ENCODE peak calls at places on chromosomes 16 and 17, in five cellular contexts. One of them, this sample, is unnamed.

GRCh38 chr17:17044846-17045561 is 2.7 kb downstream of the MPRIP start:
- DNase-seq in chondrocyte: peak; percentile 49
- DNase-seq in adrenal gland: peak; percentile 49
- DNase-seq in BE2C: peak; percentile 37
- DNase-seq in fibroblast of mammary gland: peak; percentile 71
- DNase-seq in this sample: peak; percentile 42

GRCh38 chr17:38729368-38729885 is 714 bp upstream of the CISD3 start:
- DNase-seq in BE2C: no peak
- DNase-seq in adrenal gland: no peak
- DNase-seq in chondrocyte: no peak
- DNase-seq in fibroblast of mammary gland: no peak
- DNase-seq in this sample: no peak

GRCh38 chr17:21252875-21253645 is at the start of gene NATD1:
- DNase-seq in chondrocyte: no peak
- DNase-seq in BE2C: peak; percentile 67
- DNase-seq in fibroblast of mammary gland: peak; percentile 78
- DNase-seq in adrenal gland: peak; percentile 93
- DNase-seq in this sample: peak; percentile 47

GRCh38 chr16:82280867-82281266 is 110.8 kb upstream of the MPHOSPH6 start:
- DNase-seq in fibroblast of mammary gland: no peak
- DNase-seq in adrenal gland: no peak
- DNase-seq in chondrocyte: no peak
- DNase-seq in BE2C: no peak
- DNase-seq in this sample: no peak

GRCh38 chr16:9610727-9611126 is 519.3 kb downstream of the HAPSTR1 start:
- DNase-seq in BE2C: no peak
- DNase-seq in fibroblast of mammary gland: no peak
- DNase-seq in adrenal gland: no peak
- DNase-seq in chondrocyte: no peak
- DNase-seq in this sample: no peak

GRCh38 chr17:57465551-57465950 is 209.2 kb downstream of the MSI2 start:
- DNase-seq in fibroblast of mammary gland: no peak
- DNase-seq in BE2C: no peak
- DNase-seq in adrenal gland: no peak
- DNase-seq in chondrocyte: no peak
- DNase-seq in this sample: no peak

GRCh38 chr17:40070895-40071719 is 8.3 kb downstream of the THRA start:
- DNase-seq in chondrocyte: no peak
- DNase-seq in BE2C: no peak
- DNase-seq in adrenal gland: peak; percentile 91
- DNase-seq in fibroblast of mammary gland: no peak
- DNase-seq in this sample: no peak

GRCh38 chr16:1080801-1081733 is 8.5 kb downstream of the SSTR5 start:
- DNase-seq in BE2C: no peak
- DNase-seq in chondrocyte: no peak
- DNase-seq in adrenal gland: no peak
- DNase-seq in fibroblast of mammary gland: no peak
- DNase-seq in this sample: no peak

GRCh38 chr16:85400305-85401205 is 212.6 kb upstream of the GSE1 start:
- DNase-seq in adrenal gland: no peak
- DNase-seq in BE2C: no peak
- DNase-seq in fibroblast of mammary gland: no peak
- DNase-seq in chondrocyte: no peak
- DNase-seq in this sample: no peak

GRCh38 chr16:21083729-21084268 is 66.8 kb downstream of the DNAH3 start:
- DNase-seq in adrenal gland: peak; percentile 62
- DNase-seq in fibroblast of mammary gland: peak; percentile 71
- DNase-seq in BE2C: peak; percentile 70
- DNase-seq in chondrocyte: no peak
- DNase-seq in this sample: peak; percentile 12

GRCh38 chr16:80682435-80683070 is 121.8 kb downstream of the CDYL2 start:
- DNase-seq in BE2C: no peak
- DNase-seq in fibroblast of mammary gland: peak; percentile 57
- DNase-seq in chondrocyte: no peak
- DNase-seq in adrenal gland: no peak
- DNase-seq in this sample: no peak

GRCh38 chr16:68283346-68283745 is 19.0 kb downstream of the SLC7A6 start:
- DNase-seq in BE2C: no peak
- DNase-seq in fibroblast of mammary gland: no peak
- DNase-seq in adrenal gland: no peak
- DNase-seq in chondrocyte: no peak
- DNase-seq in this sample: no peak

GRCh38 chr16:61891460-61891859 is 144.8 kb downstream of the CDH8 start:
- DNase-seq in fibroblast of mammary gland: no peak
- DNase-seq in adrenal gland: no peak
- DNase-seq in chondrocyte: no peak
- DNase-seq in BE2C: no peak
- DNase-seq in this sample: no peak

GRCh38 chr17:35084987-35085386 is 21.5 kb upstream of the RFFL start:
- DNase-seq in adrenal gland: no peak
- DNase-seq in chondrocyte: no peak
- DNase-seq in BE2C: no peak
- DNase-seq in fibroblast of mammary gland: peak; percentile 82
- DNase-seq in this sample: no peak

GRCh38 chr16:3718019-3718391 is 681 bp upstream of the TRAP1 start:
- DNase-seq in chondrocyte: no peak
- DNase-seq in BE2C: no peak
- DNase-seq in adrenal gland: no peak
- DNase-seq in fibroblast of mammary gland: no peak
- DNase-seq in this sample: no peak
- TF ChIP-seq CTCF in chondrocyte: no peak
- TF ChIP-seq CTCF in BE2C: no peak
- TF ChIP-seq CTCF in adrenal gland: no peak
- TF ChIP-seq CTCF in fibroblast of mammary gland: no peak
- TF ChIP-seq CTCF in this sample: no peak

DNA sequence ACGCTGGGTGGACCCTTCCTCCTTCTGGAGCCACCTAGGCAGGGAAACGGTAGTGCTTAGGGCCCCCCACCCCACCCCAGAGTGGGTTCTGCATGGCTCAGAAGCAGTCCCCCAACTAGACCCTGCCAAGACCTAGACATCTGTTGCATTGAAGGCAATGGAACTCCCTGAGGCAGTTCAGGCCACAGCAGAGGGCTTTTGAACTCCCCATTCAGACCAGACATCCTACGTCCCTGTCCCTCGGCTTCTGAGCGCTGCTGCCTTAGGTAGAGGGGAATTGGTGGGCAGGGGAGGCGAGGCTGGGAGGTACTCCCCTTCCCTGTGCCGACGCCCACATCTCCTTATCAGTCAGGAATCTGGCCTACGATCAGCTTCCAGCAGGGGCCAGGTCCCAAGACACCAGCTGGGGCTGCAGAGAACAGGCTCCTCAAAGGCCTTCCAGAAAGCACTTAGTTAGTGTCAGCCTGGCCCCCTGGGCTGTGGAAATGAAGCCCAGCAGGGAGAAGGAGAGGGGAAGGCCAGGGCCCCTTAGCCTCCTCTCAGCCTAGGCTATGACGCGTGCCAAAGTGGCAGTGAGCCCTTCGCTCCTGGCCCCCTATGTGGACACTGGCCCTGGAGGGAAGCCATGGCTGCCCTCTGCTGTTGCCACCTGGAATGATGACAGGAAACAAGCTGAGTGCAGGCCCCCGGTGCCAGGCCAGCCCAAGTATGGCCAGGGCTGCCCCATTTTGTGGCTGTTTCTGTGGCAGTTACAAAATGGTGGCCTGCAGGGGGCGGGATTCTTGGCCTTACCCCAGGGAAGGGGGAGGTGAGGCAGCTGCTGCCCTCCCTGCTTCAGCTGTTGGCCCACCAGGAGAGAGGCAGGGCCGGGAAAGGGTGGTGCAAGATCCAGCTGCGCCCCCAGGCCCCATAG is 11.1 kb downstream of the TBX4 start:
- DNase-seq in fibroblast of mammary gland: no peak
- DNase-seq in adrenal gland: no peak
- DNase-seq in chondrocyte: peak; percentile 78
- DNase-seq in BE2C: no peak
- DNase-seq in this sample: no peak
- TF ChIP-seq CTCF in fibroblast of mammary gland: no peak
- TF ChIP-seq CTCF in adrenal gland: no peak
- TF ChIP-seq CTCF in chondrocyte: peak; percentile 40
- TF ChIP-seq CTCF in BE2C: peak; percentile 26
- TF ChIP-seq CTCF in this sample: peak; percentile 16

GRCh38 chr16:26569793-26570192 is 496.9 kb upstream of the C16orf82 start:
- DNase-seq in fibroblast of mammary gland: no peak
- DNase-seq in chondrocyte: no peak
- DNase-seq in BE2C: no peak
- DNase-seq in adrenal gland: no peak
- DNase-seq in this sample: no peak
- TF ChIP-seq CTCF in fibroblast of mammary gland: no peak
- TF ChIP-seq CTCF in chondrocyte: peak; percentile 32
- TF ChIP-seq CTCF in BE2C: no peak
- TF ChIP-seq CTCF in adrenal gland: peak; percentile 30
- TF ChIP-seq CTCF in this sample: no peak

GRCh38 chr17:82913304-82914043 is 73.7 kb upstream of the ZNF750 start:
- DNase-seq in BE2C: peak; percentile 35
- DNase-seq in adrenal gland: no peak
- DNase-seq in fibroblast of mammary gland: no peak
- DNase-seq in chondrocyte: no peak
- DNase-seq in this sample: no peak
- TF ChIP-seq CTCF in BE2C: peak; percentile 53
- TF ChIP-seq CTCF in adrenal gland: peak; percentile 22
- TF ChIP-seq CTCF in fibroblast of mammary gland: peak; percentile 12
- TF ChIP-seq CTCF in chondrocyte: peak; percentile 48
- TF ChIP-seq CTCF in this sample: peak; percentile 30

GRCh38 chr17:51850206-51850605 is 308.3 kb downstream of the CA10 start:
- DNase-seq in chondrocyte: no peak
- DNase-seq in fibroblast of mammary gland: no peak
- DNase-seq in adrenal gland: no peak
- DNase-seq in BE2C: no peak
- DNase-seq in this sample: no peak
- TF ChIP-seq CTCF in chondrocyte: peak; percentile 21
- TF ChIP-seq CTCF in fibroblast of mammary gland: no peak
- TF ChIP-seq CTCF in adrenal gland: no peak
- TF ChIP-seq CTCF in BE2C: peak; percentile 57
- TF ChIP-seq CTCF in this sample: no peak

DNA sequence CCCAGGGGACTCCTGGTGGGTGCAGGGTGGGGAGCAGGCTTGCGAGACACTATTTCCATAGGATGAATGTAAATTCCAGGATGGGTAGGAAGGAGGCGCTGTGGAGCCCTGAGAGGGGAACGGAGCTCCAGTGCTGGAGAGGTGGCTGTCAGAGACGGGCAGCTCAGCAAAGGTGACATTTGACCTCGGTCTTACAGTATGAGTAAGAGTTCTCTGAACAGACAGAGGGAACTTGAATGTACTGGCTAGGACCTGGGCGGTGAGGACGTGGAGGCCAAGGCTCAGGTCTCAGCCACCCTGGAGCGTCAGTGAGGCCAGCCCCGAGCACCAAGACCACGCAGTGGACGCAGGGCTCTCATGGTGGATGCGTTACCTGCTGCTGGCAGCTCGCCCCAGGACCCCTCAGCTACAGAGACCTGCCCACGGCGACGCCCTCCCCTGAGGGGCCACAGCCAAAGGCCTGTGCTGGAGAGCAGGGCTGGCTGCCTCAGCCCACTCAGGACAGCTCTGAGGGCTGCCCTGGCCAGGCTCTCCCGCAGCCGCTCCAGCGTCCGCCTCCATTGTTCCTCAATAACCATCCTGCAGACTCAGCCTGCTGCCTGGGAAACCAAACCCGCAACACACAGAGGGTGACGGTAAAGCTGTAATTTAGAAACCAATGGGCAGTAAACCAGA is 65.9 kb upstream of the TNRC6C start:
- DNase-seq in adrenal gland: no peak
- DNase-seq in fibroblast of mammary gland: no peak
- DNase-seq in chondrocyte: peak; percentile 67
- DNase-seq in BE2C: peak; percentile 43
- DNase-seq in this sample: no peak
- TF ChIP-seq CTCF in adrenal gland: no peak
- TF ChIP-seq CTCF in fibroblast of mammary gland: peak; percentile 22
- TF ChIP-seq CTCF in chondrocyte: peak; percentile 71
- TF ChIP-seq CTCF in BE2C: peak; percentile 47
- TF ChIP-seq CTCF in this sample: peak; percentile 41

GRCh38 chr17:50169121-50169764 is 3.4 kb downstream of the SGCA start:
- DNase-seq in chondrocyte: no peak
- DNase-seq in adrenal gland: peak; percentile 48
- DNase-seq in fibroblast of mammary gland: peak; percentile 73
- DNase-seq in BE2C: peak; percentile 66
- DNase-seq in this sample: peak; percentile 43
- TF ChIP-seq CTCF in chondrocyte: peak; percentile 85
- TF ChIP-seq CTCF in adrenal gland: peak; percentile 51
- TF ChIP-seq CTCF in fibroblast of mammary gland: peak; percentile 92
- TF ChIP-seq CTCF in BE2C: peak; percentile 94
- TF ChIP-seq CTCF in this sample: peak; percentile 94

DNA sequence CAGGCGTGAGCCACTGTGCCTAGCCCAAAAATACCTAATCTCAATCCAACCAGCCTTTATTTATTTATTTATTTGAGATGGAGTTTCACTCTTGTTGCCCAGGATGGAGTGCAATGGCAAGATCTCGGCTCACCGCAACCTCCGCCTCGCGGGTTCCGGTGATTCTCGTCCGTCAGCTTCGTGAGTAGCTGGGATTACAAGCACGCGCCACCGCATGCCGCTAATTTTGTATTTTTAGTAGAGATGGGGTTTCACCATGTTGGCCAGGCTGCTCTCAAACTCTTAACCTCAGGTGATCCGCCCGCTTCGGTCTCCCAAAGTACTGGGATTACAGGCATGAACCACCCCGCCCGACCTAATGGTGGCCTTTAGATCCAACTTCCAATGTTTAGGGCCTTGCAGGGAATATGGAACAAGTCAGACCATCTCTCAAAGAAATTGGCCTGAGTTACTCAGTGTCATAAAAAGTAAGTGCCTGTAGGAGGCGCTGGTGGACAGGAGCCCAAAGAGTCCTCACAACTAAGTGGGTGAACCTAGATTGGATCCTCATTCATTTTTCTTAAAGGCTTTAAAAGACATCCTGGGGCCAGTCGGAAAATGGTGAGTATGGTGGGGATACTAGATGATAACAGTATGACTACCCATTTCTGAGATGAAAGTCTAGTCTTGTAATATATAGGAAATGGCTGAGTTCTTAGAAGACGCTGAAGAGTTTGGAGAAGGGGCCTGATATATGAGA is 4.6 kb downstream of the ZSCAN10 start:
- DNase-seq in BE2C: peak; percentile 48
- DNase-seq in fibroblast of mammary gland: peak; percentile 53
- DNase-seq in adrenal gland: peak; percentile 64
- DNase-seq in chondrocyte: no peak
- DNase-seq in this sample: no peak
- TF ChIP-seq CTCF in BE2C: peak; percentile 83
- TF ChIP-seq CTCF in fibroblast of mammary gland: peak; percentile 66
- TF ChIP-seq CTCF in adrenal gland: peak; percentile 65
- TF ChIP-seq CTCF in chondrocyte: peak; percentile 68
- TF ChIP-seq CTCF in this sample: peak; percentile 52